ENCODE peak calls at places on chromosomes 2 and 18, in nine cellular contexts. N is pancreas, H is fibroblast of the aortic adventitia, V is neural crest cell, U is AG04449, K is PC-9, E is fibroblast of pulmonary artery, S is A549, A is AG04450. T is an unnamed sample.
A peak's percentile ranks its signal among the peaks of the same experiment; 100 is the strongest.

GRCh38 chr2:235834781-235835180 is 333.4 kb downstream of the GBX2 start:
- DNase-seq in N (no peak), H (no peak), V (no peak), U (no peak), K (no peak), E (no peak), S (no peak), A (no peak), T (no peak)

GRCh38 chr2:54665436-54665856 is 58.0 kb upstream of the EML6 start:
- DNase-seq in N (peak; percentile 50), H (peak; percentile 69), V (peak; percentile 47), U (no peak), K (no peak), E (peak; percentile 80), S (no peak), A (no peak), T (no peak)

GRCh38 chr2:124810132-124810531 is 785.0 kb downstream of the CNTNAP5 start:
- DNase-seq in N (no peak), H (no peak), V (peak; percentile 29), U (no peak), K (peak; percentile 35), E (peak; percentile 21), S (no peak), A (no peak), T (no peak)

GRCh38 chr2:30653847-30654246 is 153.4 kb downstream of the CAPN13 start:
- DNase-seq in N (no peak), H (peak; percentile 68), V (no peak), U (peak; percentile 37), K (no peak), E (peak; percentile 29), S (no peak), A (no peak), T (no peak)

GRCh38 chr2:241808051-241808450 is 942 bp upstream of the NEU4 start:
- DNase-seq in N (no peak), H (no peak), V (no peak), U (no peak), K (no peak), E (no peak), S (no peak), A (no peak), T (no peak)

GRCh38 chr18:10440874-10441273 is 13.6 kb upstream of the APCDD1 start:
- DNase-seq in N (no peak), H (no peak), V (no peak), U (no peak), K (no peak), E (no peak), S (no peak), A (no peak), T (no peak)

GRCh38 chr2:105521176-105521575 is 122.3 kb upstream of the FHL2 start:
- DNase-seq in N (no peak), H (peak; percentile 67), V (no peak), U (no peak), K (no peak), E (peak; percentile 57), S (peak; percentile 18), A (no peak), T (no peak)

GRCh38 chr18:8324343-8325065 is 284.7 kb upstream of the RAB12 start:
- DNase-seq in N (no peak), H (no peak), V (no peak), U (no peak), K (no peak), E (no peak), S (no peak), A (no peak), T (no peak)

GRCh38 chr2:239014458-239014857 is 166.6 kb downstream of the TWIST2 start:
- DNase-seq in N (no peak), H (no peak), V (no peak), U (no peak), K (no peak), E (no peak), S (no peak), A (no peak), T (no peak)

GRCh38 chr2:150477347-150477746 is 10.1 kb downstream of the RND3 start:
- DNase-seq in N (no peak), H (peak; percentile 51), V (no peak), U (no peak), K (no peak), E (no peak), S (no peak), A (no peak), T (no peak)

GRCh38 chr2:189916651-189917050 is 132.4 kb downstream of the PMS1 start:
- DNase-seq in N (no peak), H (no peak), V (no peak), U (no peak), K (no peak), E (no peak), S (no peak), A (no peak), T (no peak)

GRCh38 chr18:62329676-62330454 is 4.8 kb downstream of the TNFRSF11A start:
- DNase-seq in N (peak; percentile 28), H (peak; percentile 80), V (no peak), U (peak; percentile 33), K (no peak), E (peak; percentile 65), S (no peak), A (peak; percentile 10), T (no peak)

GRCh38 chr18:8696749-8697211 is 8.6 kb upstream of the MTCL1 start:
- DNase-seq in N (peak; percentile 83), H (peak; percentile 75), V (peak; percentile 84), U (no peak), K (no peak), E (peak; percentile 66), S (peak; percentile 60), A (no peak), T (peak; percentile 91)

GRCh38 chr2:3581367-3582262 is 6.6 kb downstream of the RPS7 start:
- DNase-seq in N (no peak), H (no peak), V (no peak), U (no peak), K (no peak), E (no peak), S (no peak), A (no peak), T (no peak)

GRCh38 chr2:25692143-25692542 is 18.8 kb upstream of the DTNB start:
- DNase-seq in N (no peak), H (peak; percentile 55), V (peak; percentile 18), U (no peak), K (peak; percentile 91), E (peak; percentile 47), S (no peak), A (no peak), T (no peak)

GRCh38 chr18:35775887-35776286 is 194.3 kb downstream of the GALNT1 start:
- DNase-seq in N (no peak), H (peak; percentile 15), V (no peak), U (no peak), K (no peak), E (peak; percentile 35), S (no peak), A (no peak), T (no peak)

GRCh38 chr2:96143231-96143847 is 1.9 kb downstream of the DUSP2 start:
- DNase-seq in N (no peak), H (no peak), V (no peak), U (no peak), K (no peak), E (no peak), S (no peak), A (no peak), T (peak; percentile 13)

GRCh38 chr2:114082731-114083433 is 193.0 kb downstream of the ACTR3 start:
- DNase-seq in N (no peak), H (no peak), V (no peak), U (no peak), K (no peak), E (no peak), S (no peak), A (no peak), T (no peak)

DNA sequence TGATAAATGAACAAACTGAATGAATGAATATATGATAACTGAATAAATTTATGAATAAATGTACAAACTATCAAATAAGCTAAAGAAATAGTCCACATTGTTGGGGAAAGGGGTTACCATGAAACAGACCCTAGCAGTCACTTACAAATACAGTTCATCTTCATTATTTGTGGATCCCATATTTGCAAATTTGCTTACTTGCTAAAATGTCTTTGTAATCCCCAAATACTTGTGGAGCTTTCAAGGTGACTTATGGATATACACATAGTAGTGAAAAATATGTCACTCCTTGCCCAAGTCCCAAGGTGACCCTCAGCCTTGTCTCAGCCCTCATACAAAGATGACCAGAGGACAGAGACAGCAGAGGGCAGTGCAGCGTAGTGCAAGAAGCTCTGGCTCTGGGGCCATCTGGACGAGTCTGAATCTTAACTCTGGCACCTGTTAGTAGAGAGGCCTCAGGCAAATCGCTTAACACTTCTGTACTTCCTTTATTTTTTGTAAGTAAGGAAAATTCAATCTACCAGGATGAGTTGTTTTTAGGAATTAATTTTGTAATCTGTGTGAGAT is 3.1 kb downstream of the PAIP2B start:
- DNase-seq in N (peak; percentile 44), H (peak; percentile 16), V (peak; percentile 54), U (no peak), K (peak; percentile 61), E (peak; percentile 42), S (peak; percentile 38), A (no peak), T (no peak)
- TF ChIP-seq CTCF in N (no peak), H (peak; percentile 26), V (peak; percentile 62), U (peak; percentile 33), K (peak; percentile 70), E (peak; percentile 43), S (peak; percentile 85), A (peak; percentile 34), T (no peak)

GRCh38 chr2:176814740-176815367 is 397.7 kb upstream of the HNRNPA3 start:
- DNase-seq in N (no peak), H (peak; percentile 36), V (no peak), U (no peak), K (no peak), E (peak; percentile 30), S (peak; percentile 10), A (no peak), T (no peak)
- TF ChIP-seq CTCF in N (peak; percentile 55), H (peak; percentile 57), V (peak; percentile 78), U (peak; percentile 12), K (peak; percentile 87), E (peak; percentile 48), S (peak; percentile 59), A (peak; percentile 52), T (peak; percentile 79)

GRCh38 chr2:120675460-120676130 is 60.1 kb upstream of the GLI2 start:
- DNase-seq in N (peak; percentile 75), H (peak; percentile 66), V (peak; percentile 67), U (no peak), K (peak; percentile 51), E (peak; percentile 73), S (peak; percentile 75), A (no peak), T (peak; percentile 71)
- TF ChIP-seq CTCF in N (peak; percentile 57), H (peak; percentile 82), V (peak; percentile 84), U (peak; percentile 71), K (peak; percentile 99), E (peak; percentile 72), S (peak; percentile 83), A (peak; percentile 82), T (peak; percentile 69)

DNA sequence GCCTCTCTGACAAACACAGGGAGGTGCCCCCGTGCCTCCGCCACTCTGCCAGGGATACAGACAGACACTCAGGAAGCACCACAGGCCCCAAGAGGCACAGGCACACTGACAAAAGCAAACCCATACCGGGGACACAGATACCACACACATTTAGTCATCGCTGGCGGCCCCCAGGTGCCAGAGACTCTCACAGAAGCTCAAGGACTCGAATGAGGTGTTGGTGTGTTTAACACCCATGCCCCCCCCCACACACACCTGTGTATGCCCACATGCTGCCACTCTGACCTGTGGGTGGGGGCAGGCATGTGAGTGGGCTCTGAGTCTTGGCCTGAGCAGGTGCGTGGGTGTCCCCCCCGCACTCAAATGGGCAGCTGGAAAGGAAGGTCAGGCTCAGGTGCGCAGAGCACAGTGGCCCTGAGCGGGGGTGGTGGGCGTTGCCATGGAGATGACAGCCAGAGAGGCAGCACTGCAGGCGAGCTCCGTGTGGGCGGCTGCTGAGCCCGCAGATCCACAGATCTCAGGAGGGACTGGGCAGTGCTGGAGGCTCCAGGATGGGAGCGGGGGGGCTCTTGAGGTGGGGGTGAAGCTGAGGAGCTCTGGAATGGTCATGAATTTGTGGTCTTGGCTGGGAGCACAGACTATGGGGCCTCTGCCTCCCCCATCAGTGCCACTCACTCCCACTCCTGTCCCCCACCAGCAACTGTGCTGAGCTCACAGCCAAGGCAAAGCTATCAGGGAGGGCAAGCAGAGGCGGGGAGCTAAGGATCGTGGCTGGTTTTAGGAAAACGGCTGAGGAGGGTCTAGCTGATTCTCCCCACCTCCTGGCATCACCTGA is 73.9 kb upstream of the TAF1B start:
- DNase-seq in N (no peak), H (no peak), V (no peak), U (no peak), K (no peak), E (no peak), S (no peak), A (no peak), T (no peak)
- TF ChIP-seq CTCF in N (no peak), H (no peak), V (no peak), U (no peak), K (no peak), E (no peak), S (no peak), A (no peak), T (no peak)